ENCODE peak calls at places on chromosome 18, in nine cellular contexts. K is SK-N-SH, Y is kidney epithelial cell, B is cardiac muscle cell, G is astrocyte of the spinal cord, Q is gastrocnemius medialis, I is neural crest cell, Z is fibroblast of the aortic adventitia, V is AG09319. H is an unnamed sample.

GRCh38 chr18:6368017-6368416 is 46.7 kb downstream of the L3MBTL4 start:
- DNase-seq in K (no peak), Y (no peak), B (no peak), G (no peak), Q (no peak), I (no peak), Z (no peak), V (no peak), H (no peak)

GRCh38 chr18:11322716-11323115 is 173.3 kb upstream of the PIEZO2 start:
- DNase-seq in K (no peak), Y (no peak), B (no peak), G (no peak), Q (no peak), I (no peak), Z (no peak), V (no peak), H (no peak)

GRCh38 chr18:78228974-78229373 is 750.6 kb upstream of the SALL3 start:
- DNase-seq in K (no peak), Y (no peak), B (no peak), G (no peak), Q (no peak), I (peak; percentile 14), Z (no peak), V (no peak), H (no peak)

GRCh38 chr18:9914334-9914583 is 443 bp downstream of the VAPA start:
- DNase-seq in K (peak; percentile 84), Y (no peak), B (no peak), G (no peak), Q (no peak), I (no peak), Z (no peak), V (no peak), H (no peak)

GRCh38 chr18:8623549-8624106 is 14.4 kb downstream of the RAB12 start:
- DNase-seq in K (no peak), Y (no peak), B (no peak), G (no peak), Q (peak; percentile 78), I (no peak), Z (no peak), V (no peak), H (no peak)

GRCh38 chr18:73790582-73790981 is 357.1 kb downstream of the FBXO15 start:
- DNase-seq in K (no peak), Y (no peak), B (no peak), G (no peak), Q (no peak), I (no peak), Z (no peak), V (no peak), H (no peak)

GRCh38 chr18:63686871-63687270 is 15.9 kb upstream of the SERPINB11 start:
- DNase-seq in K (no peak), Y (no peak), B (no peak), G (no peak), Q (no peak), I (no peak), Z (peak; percentile 13), V (no peak), H (no peak)

GRCh38 chr18:12689256-12689655 is 13.3 kb downstream of the CEP76 start:
- DNase-seq in K (no peak), Y (no peak), B (no peak), G (no peak), Q (no peak), I (no peak), Z (no peak), V (no peak), H (no peak)

GRCh38 chr18:11960743-11961380 is 20.4 kb upstream of the IMPA2 start:
- DNase-seq in K (no peak), Y (no peak), B (no peak), G (no peak), Q (no peak), I (no peak), Z (no peak), V (no peak), H (no peak)

GRCh38 chr18:45321520-45321919 is 293.8 kb upstream of the SLC14A2 start:
- DNase-seq in K (no peak), Y (no peak), B (no peak), G (no peak), Q (peak; percentile 92), I (no peak), Z (no peak), V (no peak), H (no peak)

GRCh38 chr18:13305326-13305725 is 86.8 kb downstream of the LDLRAD4 start:
- DNase-seq in K (no peak), Y (no peak), B (no peak), G (no peak), Q (no peak), I (no peak), Z (no peak), V (no peak), H (no peak)

GRCh38 chr18:58125183-58125582 is 81.2 kb downstream of the NEDD4L start:
- DNase-seq in K (no peak), Y (no peak), B (peak; percentile 11), G (no peak), Q (no peak), I (no peak), Z (no peak), V (no peak), H (no peak)

GRCh38 chr18:74498712-74499629 is 2.8 kb downstream of the CNDP2 start:
- DNase-seq in K (no peak), Y (no peak), B (no peak), G (no peak), Q (peak; percentile 48), I (no peak), Z (peak; percentile 14), V (no peak), H (peak; percentile 46)

GRCh38 chr18:74945774-74946545 is 263.0 kb downstream of the PTGR3 start:
- DNase-seq in K (no peak), Y (no peak), B (peak; percentile 16), G (no peak), Q (no peak), I (no peak), Z (no peak), V (no peak), H (no peak)

GRCh38 chr18:23992119-23992940 is 22.2 kb upstream of the TTC39C start:
- DNase-seq in K (peak; percentile 50), Y (peak; percentile 51), B (no peak), G (peak; percentile 56), Q (no peak), I (no peak), Z (peak; percentile 52), V (no peak), H (no peak)

GRCh38 chr18:6326566-6326965 is 88.1 kb downstream of the L3MBTL4 start:
- DNase-seq in K (no peak), Y (no peak), B (no peak), G (no peak), Q (no peak), I (no peak), Z (no peak), V (no peak), H (no peak)

DNA sequence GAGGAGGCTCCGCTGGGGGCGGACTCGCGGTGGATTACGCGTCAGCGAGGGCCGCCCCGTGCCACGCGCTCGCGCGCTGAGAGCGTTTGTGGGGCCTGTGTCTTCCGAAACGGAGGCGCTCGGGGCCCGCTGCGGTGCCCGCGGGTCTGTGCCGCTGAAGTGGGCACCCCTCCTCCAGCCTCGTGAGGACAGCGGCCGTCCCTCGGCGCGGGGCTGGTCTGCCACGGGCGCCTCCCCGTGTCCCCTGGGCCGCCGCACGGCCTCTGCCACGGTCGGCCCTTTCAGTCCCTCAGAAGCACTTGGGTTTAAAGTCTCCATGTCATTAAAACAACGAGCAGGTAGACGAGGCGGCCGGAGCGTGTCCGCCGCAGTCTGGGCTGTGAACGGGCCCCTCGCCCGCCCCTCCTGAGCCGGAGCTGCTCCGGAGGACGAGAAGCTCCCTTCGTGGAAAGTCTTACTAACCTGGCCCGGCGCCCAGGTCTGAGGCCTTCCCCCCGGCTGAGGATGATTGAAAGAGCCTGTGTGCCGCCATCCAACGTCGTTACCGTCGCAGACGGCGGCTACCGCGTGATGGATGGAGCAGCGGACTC is 97.6 kb downstream of the NFATC1 start:
- DNase-seq in K (no peak), Y (no peak), B (no peak), G (no peak), Q (peak; percentile 9), I (no peak), Z (no peak), V (no peak), H (no peak)
- TF ChIP-seq CTCF in K (no peak), Y (no peak), B (no peak), G (no peak), Q (no peak), I (no peak), Z (no peak), V (no peak), H (no peak)

DNA sequence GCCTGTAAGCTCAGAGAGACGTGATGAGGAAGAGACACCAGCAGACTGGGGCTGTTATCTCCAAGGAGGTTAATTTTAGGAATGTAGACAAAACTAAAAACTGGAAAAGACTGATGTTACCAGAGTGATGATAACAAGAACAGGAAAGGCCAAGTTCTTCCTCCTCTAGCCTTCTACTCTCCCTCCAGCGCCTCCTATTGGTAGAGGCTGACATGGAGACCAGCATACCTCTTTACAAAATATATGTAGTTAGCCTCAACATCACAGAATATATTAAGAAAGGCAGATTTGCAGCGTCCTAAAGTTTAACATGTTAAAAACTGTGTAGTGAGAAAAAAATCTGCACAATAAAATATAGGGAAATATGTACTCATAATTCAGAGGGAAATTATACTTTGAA is 66.0 kb downstream of the TCF4 start:
- DNase-seq in K (no peak), Y (no peak), B (peak; percentile 38), G (no peak), Q (no peak), I (peak; percentile 16), Z (no peak), V (no peak), H (no peak)
- TF ChIP-seq CTCF in K (peak; percentile 54), Y (peak; percentile 47), B (peak; percentile 46), G (peak; percentile 37), Q (peak; percentile 16), I (peak; percentile 53), Z (peak; percentile 32), V (peak; percentile 20), H (no peak)

DNA sequence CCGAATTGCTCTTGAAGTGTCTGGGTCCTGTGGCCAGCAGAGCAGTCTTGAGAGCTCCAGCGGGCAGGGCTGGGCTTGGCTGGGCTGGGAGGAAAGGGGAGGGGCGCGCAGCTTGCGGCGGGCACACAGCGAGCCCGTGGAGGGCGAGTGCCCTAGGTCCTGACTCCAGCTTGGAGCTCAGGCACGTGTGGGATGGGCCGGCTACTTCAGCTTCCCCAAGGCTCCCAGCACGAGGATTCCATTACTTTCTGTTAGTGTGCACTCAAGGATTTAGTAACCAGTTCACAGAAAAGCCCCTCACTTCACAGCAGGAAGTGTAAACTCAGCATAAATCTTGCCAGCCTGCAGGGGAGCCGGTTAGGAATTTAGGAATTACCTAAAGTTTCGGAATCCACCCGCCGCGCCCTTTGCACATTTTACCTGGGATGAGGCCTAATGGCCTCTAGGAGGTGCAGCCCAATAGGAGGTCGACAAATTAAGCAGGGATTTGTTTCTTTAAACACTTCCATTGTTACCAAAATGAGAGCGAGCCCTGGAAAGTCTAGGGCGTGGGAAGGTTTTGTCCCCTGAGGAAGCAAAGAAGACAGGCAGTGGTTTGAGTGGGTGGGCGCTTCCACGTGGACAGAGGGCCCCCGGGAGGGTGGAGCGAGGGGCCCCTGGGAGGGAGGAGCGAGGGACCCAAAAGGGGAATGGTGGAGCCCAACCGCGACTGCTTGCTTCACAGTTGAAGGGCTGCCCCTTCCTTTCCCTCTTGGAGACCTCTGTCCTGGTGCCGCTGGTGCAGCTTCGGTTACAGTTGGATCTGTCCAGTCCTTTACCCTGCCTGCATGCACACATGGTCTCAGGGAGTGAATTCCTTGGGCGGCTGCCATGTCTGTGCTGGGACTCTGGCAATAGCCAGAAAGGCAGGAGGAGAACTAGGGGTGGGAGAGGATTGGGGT is 93.3 kb downstream of the CTAGE1 start:
- DNase-seq in K (no peak), Y (no peak), B (peak; percentile 81), G (peak; percentile 44), Q (no peak), I (peak; percentile 38), Z (peak; percentile 41), V (no peak), H (no peak)
- TF ChIP-seq CTCF in K (no peak), Y (peak; percentile 36), B (peak; percentile 37), G (peak; percentile 21), Q (peak; percentile 10), I (peak; percentile 47), Z (peak; percentile 31), V (peak; percentile 15), H (no peak)

GRCh38 chr18:62637807-62638687 is 77.3 kb upstream of the PHLPP1 start:
- DNase-seq in K (peak; percentile 34), Y (no peak), B (peak; percentile 27), G (no peak), Q (no peak), I (peak; percentile 15), Z (no peak), V (no peak), H (peak; percentile 20)
- TF ChIP-seq CTCF in K (peak; percentile 52), Y (peak; percentile 43), B (peak; percentile 50), G (peak; percentile 44), Q (peak; percentile 52), I (peak; percentile 61), Z (peak; percentile 54), V (peak; percentile 31), H (no peak)

H was measured in activated B cell treated with CpG ODN at 0.5 μM for 24 hours.